ENCODE peak calls at places on chromosomes 7 and 10, in ten cellular contexts. One of them, this sample, is unnamed.

GRCh38 chr10:52351911-52352310 is 37.8 kb downstream of the DKK1 start:
- DNase-seq in esophagus squamous epithelium: no peak
- DNase-seq in cardiac fibroblast: no peak
- DNase-seq in IMR-90: peak; percentile 37
- DNase-seq in neuronal stem cell: no peak
- DNase-seq in HFF-Myc: no peak
- DNase-seq in Panc1: no peak
- DNase-seq in adipocyte: peak; percentile 55
- DNase-seq in SJSA1: no peak
- DNase-seq in A549: no peak
- DNase-seq in this sample: peak; percentile 13

GRCh38 chr10:92880233-92880861 is 32.0 kb downstream of the EXOC6 start:
- DNase-seq in Panc1: no peak
- DNase-seq in HFF-Myc: peak; percentile 36
- DNase-seq in neuronal stem cell: peak; percentile 12
- DNase-seq in esophagus squamous epithelium: no peak
- DNase-seq in SJSA1: no peak
- DNase-seq in A549: peak; percentile 30
- DNase-seq in IMR-90: peak; percentile 63
- DNase-seq in adipocyte: peak; percentile 83
- DNase-seq in cardiac fibroblast: peak; percentile 80
- DNase-seq in this sample: peak; percentile 78

GRCh38 chr10:69731698-69732097 is 70.0 kb upstream of the COL13A1 start:
- DNase-seq in neuronal stem cell: no peak
- DNase-seq in adipocyte: no peak
- DNase-seq in SJSA1: no peak
- DNase-seq in esophagus squamous epithelium: no peak
- DNase-seq in A549: no peak
- DNase-seq in Panc1: no peak
- DNase-seq in cardiac fibroblast: no peak
- DNase-seq in HFF-Myc: no peak
- DNase-seq in IMR-90: no peak
- DNase-seq in this sample: no peak

GRCh38 chr7:129168219-129168991 is 20.0 kb upstream of the SMO start:
- DNase-seq in adipocyte: no peak
- DNase-seq in IMR-90: no peak
- DNase-seq in A549: no peak
- DNase-seq in Panc1: no peak
- DNase-seq in HFF-Myc: no peak
- DNase-seq in esophagus squamous epithelium: no peak
- DNase-seq in cardiac fibroblast: no peak
- DNase-seq in SJSA1: no peak
- DNase-seq in neuronal stem cell: no peak
- DNase-seq in this sample: no peak

GRCh38 chr10:17214486-17214885 is 13.0 kb upstream of the TRDMT1 start:
- DNase-seq in SJSA1: no peak
- DNase-seq in neuronal stem cell: no peak
- DNase-seq in adipocyte: peak; percentile 49
- DNase-seq in HFF-Myc: no peak
- DNase-seq in Panc1: no peak
- DNase-seq in cardiac fibroblast: peak; percentile 62
- DNase-seq in esophagus squamous epithelium: no peak
- DNase-seq in IMR-90: no peak
- DNase-seq in A549: no peak
- DNase-seq in this sample: peak; percentile 73

GRCh38 chr10:113558336-113558735 is 5.5 kb downstream of the HABP2 start:
- DNase-seq in esophagus squamous epithelium: no peak
- DNase-seq in Panc1: no peak
- DNase-seq in neuronal stem cell: peak; percentile 33
- DNase-seq in IMR-90: no peak
- DNase-seq in adipocyte: no peak
- DNase-seq in SJSA1: no peak
- DNase-seq in A549: no peak
- DNase-seq in HFF-Myc: no peak
- DNase-seq in cardiac fibroblast: no peak
- DNase-seq in this sample: no peak

GRCh38 chr7:14191686-14192098 is 202.2 kb upstream of the ETV1 start:
- DNase-seq in IMR-90: peak; percentile 56
- DNase-seq in SJSA1: no peak
- DNase-seq in Panc1: peak; percentile 35
- DNase-seq in cardiac fibroblast: peak; percentile 14
- DNase-seq in neuronal stem cell: no peak
- DNase-seq in adipocyte: peak; percentile 2
- DNase-seq in HFF-Myc: no peak
- DNase-seq in A549: no peak
- DNase-seq in esophagus squamous epithelium: no peak
- DNase-seq in this sample: peak; percentile 46

GRCh38 chr7:25303380-25304321 is 75.4 kb upstream of the NPVF start:
- DNase-seq in Panc1: no peak
- DNase-seq in A549: no peak
- DNase-seq in SJSA1: no peak
- DNase-seq in adipocyte: no peak
- DNase-seq in neuronal stem cell: peak; percentile 9
- DNase-seq in HFF-Myc: no peak
- DNase-seq in cardiac fibroblast: peak; percentile 70
- DNase-seq in IMR-90: no peak
- DNase-seq in esophagus squamous epithelium: no peak
- DNase-seq in this sample: peak; percentile 11

GRCh38 chr10:110883924-110884323 is 12.2 kb downstream of the PDCD4 start:
- DNase-seq in cardiac fibroblast: no peak
- DNase-seq in Panc1: no peak
- DNase-seq in HFF-Myc: no peak
- DNase-seq in IMR-90: peak; percentile 66
- DNase-seq in neuronal stem cell: no peak
- DNase-seq in adipocyte: no peak
- DNase-seq in esophagus squamous epithelium: no peak
- DNase-seq in SJSA1: no peak
- DNase-seq in A549: no peak
- DNase-seq in this sample: peak; percentile 34

GRCh38 chr10:112369495-112370423 is 4.2 kb upstream of the ACSL5 start:
- DNase-seq in cardiac fibroblast: no peak
- DNase-seq in Panc1: no peak
- DNase-seq in IMR-90: no peak
- DNase-seq in SJSA1: no peak
- DNase-seq in esophagus squamous epithelium: no peak
- DNase-seq in neuronal stem cell: no peak
- DNase-seq in adipocyte: no peak
- DNase-seq in HFF-Myc: no peak
- DNase-seq in A549: no peak
- DNase-seq in this sample: no peak

GRCh38 chr10:125808047-125808446 is 15.0 kb downstream of the UROS start:
- DNase-seq in esophagus squamous epithelium: no peak
- DNase-seq in Panc1: no peak
- DNase-seq in SJSA1: no peak
- DNase-seq in adipocyte: no peak
- DNase-seq in A549: no peak
- DNase-seq in IMR-90: no peak
- DNase-seq in HFF-Myc: no peak
- DNase-seq in cardiac fibroblast: no peak
- DNase-seq in neuronal stem cell: no peak
- DNase-seq in this sample: no peak

GRCh38 chr7:8014399-8014798 is 45.8 kb downstream of the GLCCI1 start:
- DNase-seq in HFF-Myc: no peak
- DNase-seq in Panc1: no peak
- DNase-seq in cardiac fibroblast: no peak
- DNase-seq in esophagus squamous epithelium: no peak
- DNase-seq in IMR-90: no peak
- DNase-seq in SJSA1: no peak
- DNase-seq in adipocyte: no peak
- DNase-seq in neuronal stem cell: no peak
- DNase-seq in A549: no peak
- DNase-seq in this sample: no peak

GRCh38 chr10:8137726-8138125 is 83.2 kb downstream of the GATA3 start:
- DNase-seq in SJSA1: no peak
- DNase-seq in IMR-90: no peak
- DNase-seq in Panc1: no peak
- DNase-seq in A549: no peak
- DNase-seq in neuronal stem cell: no peak
- DNase-seq in adipocyte: no peak
- DNase-seq in cardiac fibroblast: no peak
- DNase-seq in esophagus squamous epithelium: no peak
- DNase-seq in HFF-Myc: no peak
- DNase-seq in this sample: no peak

GRCh38 chr10:112383325-112383724 is 9.4 kb downstream of the ACSL5 start:
- DNase-seq in esophagus squamous epithelium: no peak
- DNase-seq in adipocyte: peak; percentile 19
- DNase-seq in Panc1: no peak
- DNase-seq in IMR-90: peak; percentile 88
- DNase-seq in cardiac fibroblast: peak; percentile 78
- DNase-seq in A549: no peak
- DNase-seq in SJSA1: no peak
- DNase-seq in neuronal stem cell: no peak
- DNase-seq in HFF-Myc: no peak
- DNase-seq in this sample: peak; percentile 75

GRCh38 chr7:19964198-19964597 is 190.8 kb upstream of the TMEM196 start:
- DNase-seq in neuronal stem cell: no peak
- DNase-seq in SJSA1: no peak
- DNase-seq in Panc1: no peak
- DNase-seq in HFF-Myc: no peak
- DNase-seq in A549: no peak
- DNase-seq in cardiac fibroblast: peak; percentile 75
- DNase-seq in esophagus squamous epithelium: no peak
- DNase-seq in adipocyte: no peak
- DNase-seq in IMR-90: no peak
- DNase-seq in this sample: peak; percentile 26

GRCh38 chr7:2511769-2512168 is 7.8 kb upstream of the LFNG start:
- DNase-seq in adipocyte: no peak
- DNase-seq in SJSA1: no peak
- DNase-seq in A549: no peak
- DNase-seq in cardiac fibroblast: no peak
- DNase-seq in HFF-Myc: no peak
- DNase-seq in Panc1: no peak
- DNase-seq in IMR-90: no peak
- DNase-seq in neuronal stem cell: no peak
- DNase-seq in esophagus squamous epithelium: no peak
- DNase-seq in this sample: no peak
- H3K4me3 ChIP-seq in adipocyte: no peak overlapping the region
- H3K4me3 ChIP-seq in SJSA1: no peak overlapping the region
- H3K4me3 ChIP-seq in A549: no peak overlapping the region
- H3K4me3 ChIP-seq in cardiac fibroblast: no peak overlapping the region
- H3K4me3 ChIP-seq in HFF-Myc: no peak overlapping the region
- H3K4me3 ChIP-seq in Panc1: no peak overlapping the region
- H3K4me3 ChIP-seq in IMR-90: no peak overlapping the region
- H3K4me3 ChIP-seq in neuronal stem cell: no peak overlapping the region
- H3K4me3 ChIP-seq in esophagus squamous epithelium: no peak overlapping the region
- H3K4me3 ChIP-seq in this sample: no peak overlapping the region

GRCh38 chr7:44145419-44145968 is 4.4 kb upstream of the MYL7 start:
- DNase-seq in neuronal stem cell: peak; percentile 31
- DNase-seq in cardiac fibroblast: no peak
- DNase-seq in IMR-90: no peak
- DNase-seq in SJSA1: no peak
- DNase-seq in adipocyte: no peak
- DNase-seq in Panc1: no peak
- DNase-seq in HFF-Myc: no peak
- DNase-seq in esophagus squamous epithelium: no peak
- DNase-seq in A549: no peak
- DNase-seq in this sample: peak; percentile 26

GRCh38 chr7:44144426-44144967 is 3.4 kb upstream of the MYL7 start:
- DNase-seq in SJSA1: no peak
- DNase-seq in Panc1: no peak
- DNase-seq in A549: no peak
- DNase-seq in adipocyte: no peak
- DNase-seq in IMR-90: no peak
- DNase-seq in cardiac fibroblast: no peak
- DNase-seq in HFF-Myc: no peak
- DNase-seq in neuronal stem cell: no peak
- DNase-seq in esophagus squamous epithelium: no peak
- DNase-seq in this sample: no peak

GRCh38 chr7:44143606-44144250 is 2.6 kb upstream of the MYL7 start:
- DNase-seq in A549: no peak
- DNase-seq in esophagus squamous epithelium: no peak
- DNase-seq in cardiac fibroblast: no peak
- DNase-seq in IMR-90: no peak
- DNase-seq in HFF-Myc: no peak
- DNase-seq in SJSA1: no peak
- DNase-seq in Panc1: no peak
- DNase-seq in adipocyte: peak; percentile 67
- DNase-seq in neuronal stem cell: no peak
- DNase-seq in this sample: no peak

GRCh38 chr7:44145969-44146897 is 5.1 kb upstream of the MYL7 start:
- DNase-seq in IMR-90: peak; percentile 12
- DNase-seq in A549: peak; percentile 65
- DNase-seq in adipocyte: peak; percentile 74
- DNase-seq in neuronal stem cell: peak; percentile 77
- DNase-seq in Panc1: no peak
- DNase-seq in SJSA1: peak; percentile 83
- DNase-seq in HFF-Myc: no peak
- DNase-seq in esophagus squamous epithelium: no peak
- DNase-seq in cardiac fibroblast: peak; percentile 75
- DNase-seq in this sample: peak; percentile 53

GRCh38 chr7:44144968-44145418 is 3.9 kb upstream of the MYL7 start:
- DNase-seq in IMR-90: no peak
- DNase-seq in esophagus squamous epithelium: no peak
- DNase-seq in SJSA1: no peak
- DNase-seq in A549: no peak
- DNase-seq in Panc1: no peak
- DNase-seq in cardiac fibroblast: no peak
- DNase-seq in neuronal stem cell: no peak
- DNase-seq in HFF-Myc: no peak
- DNase-seq in adipocyte: no peak
- DNase-seq in this sample: no peak
- H3K4me3 ChIP-seq in IMR-90: no peak overlapping the region
- H3K4me3 ChIP-seq in esophagus squamous epithelium: no peak overlapping the region
- H3K4me3 ChIP-seq in SJSA1: no peak overlapping the region
- H3K4me3 ChIP-seq in A549: no peak overlapping the region
- H3K4me3 ChIP-seq in Panc1: no peak overlapping the region
- H3K4me3 ChIP-seq in cardiac fibroblast: no peak overlapping the region
- H3K4me3 ChIP-seq in neuronal stem cell: no peak overlapping the region
- H3K4me3 ChIP-seq in HFF-Myc: no peak overlapping the region
- H3K4me3 ChIP-seq in adipocyte: no peak overlapping the region
- H3K4me3 ChIP-seq in this sample: peak overlapping the region; percentile 41

DNA sequence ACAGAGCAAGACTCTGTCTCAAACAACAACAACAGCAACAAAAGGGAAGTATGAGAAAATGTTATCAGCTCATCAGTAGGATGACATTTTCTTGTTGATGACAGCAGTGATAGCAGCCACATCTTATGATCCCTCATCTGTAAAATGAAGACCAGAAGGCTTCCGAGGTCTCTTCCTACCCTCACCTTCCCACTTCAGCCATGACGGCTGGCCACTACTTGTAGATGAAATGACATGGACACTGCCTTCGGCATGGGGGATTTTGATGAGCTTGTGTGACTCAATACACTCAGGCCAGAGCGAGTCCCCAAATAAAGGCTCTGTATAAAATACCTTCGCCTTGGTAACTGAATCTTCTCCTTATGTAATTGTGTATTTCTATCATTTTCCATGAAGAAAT is 6.7 kb downstream of the ECHDC3 start:
- DNase-seq in adipocyte: no peak
- DNase-seq in SJSA1: no peak
- DNase-seq in A549: no peak
- DNase-seq in HFF-Myc: no peak
- DNase-seq in IMR-90: no peak
- DNase-seq in cardiac fibroblast: no peak
- DNase-seq in neuronal stem cell: no peak
- DNase-seq in Panc1: no peak
- DNase-seq in esophagus squamous epithelium: no peak
- DNase-seq in this sample: no peak
- H3K4me3 ChIP-seq in adipocyte: no peak overlapping the region
- H3K4me3 ChIP-seq in SJSA1: no peak overlapping the region
- H3K4me3 ChIP-seq in A549: no peak overlapping the region
- H3K4me3 ChIP-seq in HFF-Myc: no peak overlapping the region
- H3K4me3 ChIP-seq in IMR-90: no peak overlapping the region
- H3K4me3 ChIP-seq in cardiac fibroblast: no peak overlapping the region
- H3K4me3 ChIP-seq in neuronal stem cell: no peak overlapping the region
- H3K4me3 ChIP-seq in Panc1: no peak overlapping the region
- H3K4me3 ChIP-seq in esophagus squamous epithelium: no peak overlapping the region
- H3K4me3 ChIP-seq in this sample: no peak overlapping the region

GRCh38 chr7:103446046-103446520 is at the start of gene SLC26A5:
- DNase-seq in IMR-90: no peak
- DNase-seq in cardiac fibroblast: no peak
- DNase-seq in esophagus squamous epithelium: no peak
- DNase-seq in SJSA1: no peak
- DNase-seq in adipocyte: no peak
- DNase-seq in neuronal stem cell: peak; percentile 27
- DNase-seq in Panc1: no peak
- DNase-seq in A549: no peak
- DNase-seq in HFF-Myc: no peak
- DNase-seq in this sample: no peak
- H3K4me3 ChIP-seq in IMR-90: peak within 1 kb of the TSS; percentile 13
- H3K4me3 ChIP-seq in cardiac fibroblast: peak within 1 kb of the TSS; percentile 17
- H3K4me3 ChIP-seq in esophagus squamous epithelium: peak within 1 kb of the TSS; percentile 23
- H3K4me3 ChIP-seq in SJSA1: no peak within 1 kb of the TSS
- H3K4me3 ChIP-seq in adipocyte: peak within 1 kb of the TSS; percentile 76
- H3K4me3 ChIP-seq in neuronal stem cell: peak within 1 kb of the TSS; percentile 2
- H3K4me3 ChIP-seq in Panc1: peak within 1 kb of the TSS; percentile 44
- H3K4me3 ChIP-seq in A549: peak within 1 kb of the TSS; percentile 42
- H3K4me3 ChIP-seq in HFF-Myc: no peak within 1 kb of the TSS
- H3K4me3 ChIP-seq in this sample: peak within 1 kb of the TSS; percentile 24